ENCODE peak calls at places on chromosomes 2 and 18, in five cellular contexts. B is spleen; K is mesendoderm; R is CD8-positive, alpha-beta memory T cell; L is PC-9. F is an unnamed sample.

GRCh38 chr2:60309326-60309725 is 244.1 kb downstream of the BCL11A start:
- DNase-seq in K (no peak), R (no peak), B (no peak), L (no peak), F (no peak)

GRCh38 chr2:127054604-127054930 is 52.4 kb downstream of the BIN1 start:
- DNase-seq in L (no peak), R (no peak), K (no peak), B (peak), F (no peak)

GRCh38 chr2:9897796-9898195 is 53.7 kb upstream of the GRHL1 start:
- DNase-seq in L (peak), R (no peak), B (no peak), K (peak), F (no peak)

GRCh38 chr2:23534756-23535155 is 149.8 kb downstream of the KLHL29 start:
- DNase-seq in B (no peak), K (no peak), L (no peak), R (no peak), F (no peak)

GRCh38 chr2:228545749-228546148 is 364.3 kb upstream of the SPHKAP start:
- DNase-seq in K (peak), L (no peak), B (no peak), R (no peak), F (no peak)

GRCh38 chr2:37623971-37624897 is 47.2 kb downstream of the CDC42EP3 start:
- DNase-seq in K (no peak), R (no peak), B (no peak), L (no peak), F (no peak)

GRCh38 chr2:50851891-50852290 is 180.0 kb downstream of the NRXN1 start:
- DNase-seq in L (no peak), R (no peak), B (no peak), K (no peak), F (no peak)

GRCh38 chr2:86382108-86382507 is 44.7 kb upstream of the REEP1 start:
- DNase-seq in K (no peak), L (no peak), B (no peak), R (no peak), F (no peak)

GRCh38 chr2:231795525-231796327 is 9.5 kb downstream of the COPS7B start:
- DNase-seq in B (no peak), R (no peak), K (peak), L (peak), F (no peak)

GRCh38 chr2:18456026-18456425 is 104.4 kb downstream of the RDH14 start:
- DNase-seq in R (no peak), K (no peak), B (no peak), L (no peak), F (no peak)

GRCh38 chr2:237483018-237483731 is 3.9 kb upstream of the MLPH start:
- DNase-seq in B (peak), K (no peak), R (no peak), L (peak), F (no peak)

GRCh38 chr2:224774735-224775134 is 58.6 kb upstream of the CCDC195 start:
- DNase-seq in L (no peak), R (no peak), B (no peak), K (no peak), F (no peak)

GRCh38 chr2:207970138-207970824 is 55.0 kb downstream of the PLEKHM3 start:
- DNase-seq in B (no peak), K (peak), L (no peak), R (no peak), F (no peak)

GRCh38 chr2:119702918-119703401 is 24.0 kb downstream of the TMEM177 start:
- DNase-seq in L (peak), K (peak), B (peak), R (peak), F (peak)

GRCh38 chr2:241540766-241541561 is 17.6 kb upstream of the BOK start:
- DNase-seq in K (peak), R (peak), L (no peak), B (peak), F (no peak)

GRCh38 chr2:231570903-231571302 is 21.8 kb upstream of the TEX44 start:
- DNase-seq in L (no peak), B (no peak), K (no peak), R (no peak), F (no peak)

GRCh38 chr18:8722946-8723477 is 17.7 kb downstream of the MTCL1 start:
- DNase-seq in R (no peak), L (no peak), K (no peak), B (no peak), F (no peak)

GRCh38 chr18:27656167-27656778 is 471.2 kb upstream of the CHST9 start:
- DNase-seq in L (no peak), R (no peak), B (no peak), K (no peak), F (no peak)

GRCh38 chr2:169260246-169260645 is 102.1 kb downstream of the LRP2 start:
- DNase-seq in K (peak), B (no peak), R (no peak), L (no peak), F (no peak)

GRCh38 chr2:128635361-128635900 is 316.8 kb upstream of the HS6ST1 start:
- DNase-seq in B (peak), L (no peak), K (peak), R (no peak), F (no peak)

GRCh38 chr2:234308814-234309195 is 188.1 kb downstream of the ARL4C start:
- DNase-seq in R (peak), L (no peak), B (no peak), K (no peak), F (peak)

GRCh38 chr2:179715196-179715595 is 146.2 kb downstream of the ZNF385B start:
- DNase-seq in L (no peak), R (no peak), K (no peak), B (no peak), F (no peak)

GRCh38 chr2:193521523-193521922 is 1326.8 kb upstream of the TMEFF2 start:
- DNase-seq in R (no peak), L (no peak), B (no peak), K (no peak), F (no peak)

GRCh38 chr2:72959995-72960981 is 43.0 kb downstream of the EMX1 start:
- DNase-seq in R (no peak), B (no peak), K (no peak), L (no peak), F (no peak)

GRCh38 chr18:80033181-80034067 is 810 bp upstream of the RBFA start:
- DNase-seq in K (no peak), L (no peak), B (no peak), R (peak), F (no peak)

GRCh38 chr18:8554354-8554753 is 54.9 kb upstream of the RAB12 start:
- DNase-seq in B (no peak), K (no peak), R (no peak), L (no peak), F (no peak)

GRCh38 chr18:72672364-72673151 is 128.4 kb upstream of the CBLN2 start:
- DNase-seq in K (peak), B (no peak), L (no peak), R (no peak), F (no peak)

GRCh38 chr2:42787424-42787787 is 5.0 kb downstream of the HAAO start:
- DNase-seq in L (no peak), R (no peak), K (no peak), B (no peak), F (no peak)

GRCh38 chr2:52632543-52632942 is 1135.1 kb upstream of the CHAC2 start:
- DNase-seq in K (peak), R (no peak), L (no peak), B (no peak), F (no peak)

GRCh38 chr2:136107238-136108033 is 10.5 kb downstream of the CXCR4 start:
- DNase-seq in B (no peak), L (no peak), R (no peak), K (no peak), F (no peak)

GRCh38 chr2:136116111-136116812 is 1.7 kb downstream of the CXCR4 start:
- DNase-seq in K (peak), L (no peak), B (peak), R (peak), F (peak)

GRCh38 chr2:1569879-1570450 is 156.7 kb downstream of the TPO start:
- DNase-seq in L (no peak), K (no peak), R (no peak), B (peak), F (no peak)

GRCh38 chr2:35585972-35586371 is 769.6 kb upstream of the CRIM1 start:
- DNase-seq in L (no peak), B (no peak), K (peak), R (no peak), F (no peak)

GRCh38 chr2:144479138-144479537 is 40.8 kb downstream of the ZEB2 start:
- DNase-seq in K (peak), B (no peak), L (no peak), R (no peak), F (no peak)

GRCh38 chr2:24642351-24642750 is 150.8 kb downstream of the PTRHD1 start:
- DNase-seq in L (no peak), K (no peak), B (no peak), R (no peak), F (no peak)

GRCh38 chr2:231685349-231686191 is 22.8 kb upstream of the PTMA start:
- DNase-seq in L (no peak), R (no peak), K (peak), B (peak), F (no peak)

GRCh38 chr18:27954226-27954625 is 222.7 kb downstream of the CDH2 start:
- DNase-seq in L (no peak), B (no peak), R (no peak), K (no peak), F (no peak)

GRCh38 chr2:58992062-58992736 is 751.1 kb upstream of the FANCL start:
- DNase-seq in L (no peak), K (peak), B (no peak), R (no peak), F (no peak)

GRCh38 chr2:130920417-130921030 is 83.8 kb downstream of the ARHGEF4 start:
- DNase-seq in B (no peak), R (peak), L (peak), K (peak), F (peak)

GRCh38 chr2:177164584-177165052 is 48.0 kb upstream of the HNRNPA3 start:
- DNase-seq in K (peak), L (peak), B (peak), R (peak), F (peak)
- H3K27ac ChIP-seq in K (no peak), L (peak), B (peak), R (peak), F (peak)

GRCh38 chr2:111662771-111663470 is 221.1 kb downstream of the ANAPC1 start:
- DNase-seq in L (no peak), R (no peak), B (no peak), K (no peak), F (no peak)

GRCh38 chr2:111664451-111664850 is 219.5 kb downstream of the ANAPC1 start:
- DNase-seq in B (no peak), R (no peak), K (no peak), L (no peak), F (no peak)

GRCh38 chr2:111661286-111661940 is 222.6 kb downstream of the ANAPC1 start:
- DNase-seq in K (no peak), B (no peak), L (no peak), R (no peak), F (no peak)

GRCh38 chr2:111663471-111663951 is 220.5 kb downstream of the ANAPC1 start:
- DNase-seq in R (no peak), B (no peak), K (peak), L (no peak), F (no peak)

DNA sequence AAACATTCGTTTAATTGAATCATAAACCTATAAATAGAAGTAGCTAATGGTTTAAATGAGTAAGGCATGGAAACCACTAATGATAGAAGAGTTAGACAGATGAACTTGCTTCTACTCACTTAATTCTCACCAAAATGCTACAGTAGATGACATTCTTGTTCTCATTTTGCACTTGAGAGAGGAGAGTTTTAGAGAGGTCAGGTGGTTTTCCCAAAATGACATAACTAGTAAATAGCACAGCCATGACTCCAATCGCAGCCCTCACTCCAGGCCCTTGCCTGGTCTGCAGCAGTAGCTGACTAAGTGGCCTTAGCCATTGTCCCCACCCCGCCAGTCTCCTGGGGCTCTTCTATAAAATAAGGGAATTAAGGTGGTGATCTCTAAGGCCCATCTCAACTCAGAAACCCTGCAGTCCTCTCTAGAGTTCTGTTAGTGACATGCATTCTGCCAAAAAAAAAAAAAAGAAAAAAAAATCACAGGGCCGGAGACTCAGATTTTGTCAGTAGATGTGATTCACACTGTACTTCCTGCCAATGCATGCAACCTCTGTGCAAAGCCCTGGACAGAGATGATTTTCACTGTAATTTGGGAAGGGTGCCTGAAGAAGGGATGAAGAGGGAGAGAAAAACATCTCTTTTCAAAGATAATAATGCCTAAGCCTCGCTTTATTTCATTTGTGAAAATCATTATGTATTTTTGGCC is 221.8 kb downstream of the ANAPC1 start:
- DNase-seq in B (no peak), R (no peak), L (peak), K (no peak), F (no peak)
- H3K27ac ChIP-seq in B (no peak), R (no peak), L (peak), K (no peak), F (no peak)

GRCh38 chr2:10932345-10933151 is 20.8 kb downstream of the KCNF1 start:
- DNase-seq in B (peak), R (no peak), L (no peak), K (no peak), F (no peak)
- H3K27ac ChIP-seq in B (no peak), R (no peak), L (no peak), K (no peak), F (no peak)

DNA sequence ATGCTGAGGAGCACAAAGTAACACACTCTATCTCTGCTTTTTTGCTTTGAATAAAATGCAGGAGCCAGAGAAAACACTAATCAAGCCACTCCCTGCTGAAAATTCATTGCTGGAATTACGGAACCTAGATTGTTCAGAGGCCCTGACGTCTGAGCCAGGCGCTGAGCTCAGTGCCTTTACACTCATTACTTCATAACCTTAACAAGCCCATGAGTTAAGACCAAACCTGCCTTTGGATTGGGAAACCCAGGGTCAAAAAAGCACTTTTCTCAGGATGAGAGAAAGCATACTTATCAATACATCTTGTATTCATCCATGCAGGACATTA is 790 bp downstream of the INO80C start:
- DNase-seq in B (no peak), L (no peak), R (no peak), K (no peak), F (no peak)
- H3K27ac ChIP-seq in B (peak), L (peak), R (peak), K (peak), F (peak)

DNA sequence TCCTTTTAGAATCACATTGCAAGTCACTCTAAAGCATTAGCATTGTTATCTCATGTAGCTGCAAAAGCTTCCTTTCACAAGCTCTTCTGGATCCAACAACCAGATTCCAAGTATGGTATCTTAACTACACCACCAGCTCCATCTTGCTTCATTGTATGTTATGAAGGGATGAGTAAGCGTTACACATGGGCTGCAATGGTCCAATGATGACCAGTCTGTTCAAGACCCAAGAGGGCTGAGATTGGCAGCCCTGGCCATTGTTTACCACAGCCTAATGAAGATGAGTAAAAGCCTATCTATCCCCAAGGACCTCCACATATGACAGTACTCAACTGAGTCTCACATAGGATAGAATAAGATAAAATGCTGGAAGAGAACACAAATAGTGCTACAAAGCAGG is 6.3 kb downstream of the CFLAR start:
- DNase-seq in B (no peak), L (no peak), R (no peak), K (peak), F (no peak)
- H3K27ac ChIP-seq in B (peak), L (peak), R (peak), K (no peak), F (peak)

DNA sequence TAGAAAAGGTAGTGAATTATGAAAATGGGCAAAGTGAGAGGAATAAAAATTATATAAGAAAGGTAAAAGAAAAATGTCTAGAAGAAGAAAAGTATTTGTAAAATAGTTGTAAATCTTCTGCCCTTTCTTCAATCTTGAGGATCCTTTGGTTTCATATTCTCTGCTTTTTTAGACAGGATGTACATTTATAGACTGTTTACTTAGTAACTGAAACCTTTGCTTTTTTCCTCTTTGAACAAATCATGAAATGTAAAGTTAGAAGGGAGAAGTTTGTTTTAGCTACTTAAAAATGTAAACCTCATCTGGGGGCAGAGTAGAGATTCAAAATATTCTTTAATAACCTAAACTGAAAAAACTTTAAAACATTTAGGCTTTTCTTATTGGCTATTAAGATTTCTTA is 150.4 kb upstream of the ITGA4 start:
- DNase-seq in L (no peak), B (no peak), R (no peak), K (no peak), F (no peak)
- H3K27ac ChIP-seq in L (no peak), B (peak), R (peak), K (no peak), F (peak)

DNA sequence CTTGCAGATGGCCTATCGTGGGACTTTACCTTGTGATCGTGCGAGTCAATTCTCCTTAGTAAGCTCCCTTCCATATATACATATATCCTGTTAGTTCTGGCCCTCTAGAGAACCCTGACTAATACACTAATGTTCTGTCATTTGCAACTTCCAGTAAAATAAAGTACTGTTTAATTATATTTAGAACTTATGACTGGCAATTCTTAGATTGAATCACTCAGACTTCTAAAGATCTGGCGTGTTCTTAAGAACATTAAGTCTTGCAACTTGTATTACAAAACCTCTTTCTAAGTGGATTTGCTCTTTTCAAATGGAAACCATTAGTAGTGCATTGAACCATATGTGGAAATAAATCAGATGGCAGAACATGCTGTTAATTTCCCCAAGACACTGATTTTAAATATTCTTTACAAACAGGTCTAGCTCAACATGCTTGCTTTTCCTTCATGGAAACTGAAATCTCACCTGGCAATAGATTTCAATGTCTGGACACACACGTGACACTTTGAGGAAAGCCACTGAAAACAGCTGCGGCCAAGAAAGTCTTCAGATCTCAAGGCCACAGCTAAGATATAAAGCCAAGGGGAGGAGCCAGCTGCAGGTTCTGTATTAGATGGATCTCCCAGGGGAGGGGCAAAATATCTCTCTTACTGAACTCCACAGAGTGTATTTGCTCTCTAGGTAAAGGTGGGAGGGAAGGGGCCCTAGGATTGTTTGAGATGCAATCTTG is 50.6 kb downstream of the PMAIP1 start:
- DNase-seq in K (no peak), R (no peak), B (no peak), L (no peak), F (no peak)
- H3K27ac ChIP-seq in K (no peak), R (no peak), B (no peak), L (peak), F (no peak)

DNA sequence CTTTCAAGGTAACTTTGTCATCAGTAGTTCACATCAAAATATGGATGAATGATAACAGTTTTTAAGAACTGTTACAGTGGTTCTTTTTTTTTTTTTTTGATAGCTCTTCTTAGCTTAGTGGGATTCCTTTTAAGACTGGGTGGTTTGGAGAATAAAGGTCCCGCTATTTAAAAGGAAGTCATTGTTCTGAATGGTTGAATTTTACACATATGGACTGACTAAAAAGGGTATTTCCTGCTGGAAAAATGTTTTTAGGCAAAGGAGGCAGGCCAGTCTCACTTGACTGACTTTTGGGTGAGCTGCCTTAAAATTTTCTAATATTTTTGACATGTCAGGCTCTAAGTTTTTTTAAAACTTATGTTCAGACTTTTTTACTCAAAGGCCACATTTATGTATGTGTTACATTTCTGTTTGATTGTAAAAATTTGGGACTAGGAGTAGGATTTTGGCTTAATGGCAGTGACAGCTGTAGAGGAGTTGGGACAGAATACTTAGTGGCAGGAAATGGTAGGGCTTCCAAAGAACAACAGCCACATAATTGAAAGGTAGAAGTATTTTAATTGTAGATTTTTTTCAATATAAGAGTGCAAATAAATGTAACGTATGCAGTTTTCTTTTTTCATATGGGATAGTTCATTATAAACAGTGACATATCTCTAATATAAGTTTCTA is 13.7 kb downstream of the VAPA start:
- DNase-seq in L (no peak), B (no peak), K (no peak), R (no peak), F (no peak)
- H3K27ac ChIP-seq in L (peak), B (peak), K (no peak), R (no peak), F (peak)